ENCODE peak calls at places on chromosomes 6 and 20, in four cellular contexts. C is effector CD4-positive, alpha-beta T cell; R is stimulated activated effector memory CD8-positive, alpha-beta T cell treated with anti-CD3 and anti-CD28 coated beads, Interleukin-12 subunit alpha, Interleukin-12 subunit beta, amount 100 ng/mL, for 72 hours; F is GM10248. N is an unnamed sample.

GRCh38 chr6:166554316-166554715 is 32.2 kb downstream of the RAMACL start:
- DNase-seq in F (no peak), R (no peak), C (no peak), N (no peak)

GRCh38 chr6:113805167-113805835 is 51.8 kb upstream of the MARCKS start:
- DNase-seq in R (no peak), F (peak; percentile 67), C (no peak), N (no peak)

GRCh38 chr20:61712632-61713031 is 353.0 kb downstream of the TAF4 start:
- DNase-seq in C (no peak), F (no peak), R (no peak), N (no peak)

GRCh38 chr6:138107078-138107751 is at the start of gene PERP:
- DNase-seq in R (peak; percentile 80), C (peak; percentile 64), F (peak; percentile 68), N (peak; percentile 69)

GRCh38 chr6:30816791-30817739 is 67.3 kb upstream of the DDR1 start:
- DNase-seq in C (no peak), F (peak; percentile 59), R (peak; percentile 54), N (no peak)

GRCh38 chr6:137268911-137269310 is 49.7 kb upstream of the IFNGR1 start:
- DNase-seq in F (no peak), C (no peak), R (no peak), N (no peak)

GRCh38 chr6:79034865-79035264 is 43.2 kb downstream of the PHIP start:
- DNase-seq in F (no peak), R (peak; percentile 55), C (no peak), N (no peak)

GRCh38 chr20:1430004-1430451 is 36.6 kb downstream of the NSFL1C start:
- DNase-seq in C (no peak), F (no peak), R (peak; percentile 26), N (no peak)

GRCh38 chr6:95249176-95249575 is 328.2 kb upstream of the MANEA start:
- DNase-seq in F (no peak), C (no peak), R (no peak), N (no peak)